ENCODE peak calls at places on chromosomes 13 and 19, in eight cellular contexts. H is body of pancreas; G is substantia nigra; X is NCI-H1417 treated with DMSO at 0.1 percent for 48 hours; S is DMS153; M is stimulated activated CD4-positive, alpha-beta T cell treated with anti-CD3 and anti-CD28 coated beads, TNF-alpha, amount 100 ng/mL, for 48 hours; N is ACHN; K is NCI-H526 treated with DMSO at 0.1 percent for 48 hours. R is an unnamed sample.

GRCh38 chr19:36849701-36850645 is 703 bp upstream of the ZNF345 start:
- DNase-seq in H (peak; percentile 85), X (no peak), M (peak; percentile 87), S (no peak), G (peak; percentile 86), N (peak; percentile 64), K (peak; percentile 93), R (peak; percentile 96)

GRCh38 chr19:28242317-28242927 is 970.5 kb downstream of the UQCRFS1 start:
- DNase-seq in G (no peak), N (peak; percentile 30), M (no peak), X (no peak), H (peak; percentile 22), K (no peak), S (peak; percentile 23), R (peak; percentile 42)

GRCh38 chr13:59568306-59568705 is 595.4 kb downstream of the DIAPH3 start:
- DNase-seq in K (no peak), X (no peak), M (no peak), H (no peak), G (no peak), N (no peak), S (no peak), R (no peak)

GRCh38 chr19:8366961-8367326 is 3.0 kb downstream of the ANGPTL4 start:
- DNase-seq in N (no peak), S (no peak), G (no peak), K (no peak), X (no peak), H (peak; percentile 85), M (no peak), R (no peak)

GRCh38 chr13:113426591-113426986 is 26.7 kb downstream of the ADPRHL1 start:
- DNase-seq in M (no peak), S (no peak), N (no peak), H (no peak), X (no peak), K (no peak), G (no peak), R (no peak)

GRCh38 chr13:24851546-24851945 is 87.6 kb downstream of the RNF17 start:
- DNase-seq in G (no peak), X (no peak), S (no peak), M (no peak), N (no peak), H (no peak), K (no peak), R (no peak)

GRCh38 chr19:35000647-35001501 is 751 bp downstream of the GRAMD1A start:
- DNase-seq in M (peak; percentile 49), S (peak; percentile 45), N (peak; percentile 18), H (peak; percentile 66), K (peak; percentile 51), G (no peak), X (no peak), R (no peak)

GRCh38 chr13:24187185-24187584 is 26.7 kb downstream of the SPATA13 start:
- DNase-seq in G (no peak), H (no peak), X (no peak), K (no peak), M (no peak), S (no peak), N (no peak), R (no peak)

GRCh38 chr13:113798200-113798811 is 39.3 kb downstream of the TMEM255B start:
- DNase-seq in M (no peak), N (no peak), G (no peak), X (no peak), K (no peak), S (no peak), H (no peak), R (no peak)

GRCh38 chr13:42968906-42969305 is 23.1 kb downstream of the EPSTI1 start:
- DNase-seq in K (peak; percentile 64), N (no peak), S (peak; percentile 75), G (no peak), X (peak; percentile 7), H (peak; percentile 50), M (no peak), R (no peak)

GRCh38 chr19:5093297-5093858 is 124.5 kb downstream of the KDM4B start:
- DNase-seq in N (no peak), M (no peak), S (no peak), G (no peak), K (no peak), X (peak; percentile 73), H (peak; percentile 73), R (no peak)

GRCh38 chr13:110137677-110138008 is 169.3 kb downstream of the COL4A1 start:
- DNase-seq in N (peak; percentile 62), G (no peak), M (peak; percentile 9), S (peak; percentile 63), X (peak; percentile 48), K (peak; percentile 77), H (peak; percentile 64), R (no peak)

GRCh38 chr13:46469064-46469463 is 82.0 kb upstream of the RUBCNL start:
- DNase-seq in N (no peak), G (no peak), K (no peak), X (no peak), H (no peak), S (no peak), M (no peak), R (no peak)

GRCh38 chr13:110517505-110518149 is 43.9 kb downstream of the RAB20 start:
- DNase-seq in S (no peak), H (no peak), X (no peak), N (no peak), M (no peak), G (no peak), K (no peak), R (no peak)

R was measured in globus pallidus.